ENCODE peak calls at places on chromosomes 5 and 9, in five cellular contexts. B, V, H, I and F are unnamed samples.
A peak's percentile ranks its signal among the peaks of the same experiment; 100 is the strongest.

GRCh38 chr9:87551692-87552303 is 54.1 kb downstream of the DAPK1 start:
- DNase-seq in B (no peak), V (no peak), H (no peak), I (no peak), F (no peak)

GRCh38 chr5:98768160-98769005 is 5.1 kb upstream of the RGMB start:
- DNase-seq in B (no peak), V (peak; percentile 60), H (peak; percentile 73), I (peak; percentile 37), F (peak; percentile 35)

GRCh38 chr5:37567566-37567965 is 188.4 kb downstream of the WDR70 start:
- DNase-seq in B (no peak), V (no peak), H (no peak), I (no peak), F (no peak)

GRCh38 chr5:61349935-61350334 is 17.9 kb downstream of the ZSWIM6 start:
- DNase-seq in B (no peak), V (no peak), H (no peak), I (no peak), F (no peak)

GRCh38 chr5:43274435-43275114 is 38.6 kb downstream of the HMGCS1 start:
- DNase-seq in B (no peak), V (no peak), H (no peak), I (peak; percentile 33), F (no peak)

GRCh38 chr9:112447283-112447761 is 39.3 kb upstream of the KIAA1958 start:
- DNase-seq in B (no peak), V (no peak), H (peak; percentile 68), I (no peak), F (no peak)

GRCh38 chr5:33675958-33676464 is 215.8 kb downstream of the ADAMTS12 start:
- DNase-seq in B (no peak), V (no peak), H (no peak), I (no peak), F (no peak)

GRCh38 chr9:72636621-72637020 is 115.2 kb downstream of the TMC1 start:
- DNase-seq in B (no peak), V (no peak), H (no peak), I (no peak), F (no peak)

GRCh38 chr9:109014267-109015025 is 1.1 kb upstream of the CTNNAL1 start:
- DNase-seq in B (no peak), V (no peak), H (peak; percentile 78), I (no peak), F (peak; percentile 76)

GRCh38 chr5:91632871-91633270 is 249.8 kb upstream of the ARRDC3 start:
- DNase-seq in B (no peak), V (no peak), H (no peak), I (no peak), F (no peak)

GRCh38 chr5:58071566-58071965 is 388.3 kb downstream of the PLK2 start:
- DNase-seq in B (no peak), V (no peak), H (no peak), I (no peak), F (no peak)

GRCh38 chr5:37575541-37576489 is 196.7 kb downstream of the WDR70 start:
- DNase-seq in B (no peak), V (no peak), H (no peak), I (no peak), F (no peak)

GRCh38 chr9:89408628-89409101 is 89.2 kb downstream of the SEMA4D start:
- DNase-seq in B (no peak), V (peak; percentile 88), H (no peak), I (no peak), F (no peak)

GRCh38 chr5:76688836-76689235 is 27.1 kb upstream of the F2R start:
- DNase-seq in B (no peak), V (no peak), H (peak; percentile 53), I (no peak), F (no peak)

GRCh38 chr9:69331444-69331843 is 6.4 kb downstream of the ENTREP1 start:
- DNase-seq in B (no peak), V (no peak), H (no peak), I (no peak), F (no peak)

GRCh38 chr5:159581502-159582249 is 251.4 kb upstream of the IL12B start:
- DNase-seq in B (no peak), V (no peak), H (peak; percentile 45), I (no peak), F (no peak)

GRCh38 chr9:133861692-133862091 is 123.5 kb upstream of the SARDH start:
- DNase-seq in B (no peak), V (no peak), H (no peak), I (no peak), F (no peak)

GRCh38 chr9:121299467-121300282 is 31.7 kb downstream of the GSN start:
- DNase-seq in B (peak; percentile 68), V (peak; percentile 79), H (no peak), I (peak; percentile 57), F (peak; percentile 67)

GRCh38 chr5:2007906-2008437 is 125.2 kb upstream of the IRX4 start:
- DNase-seq in B (peak; percentile 89), V (no peak), H (no peak), I (no peak), F (peak; percentile 37)

GRCh38 chr9:33750307-33750838 is 45.0 kb upstream of the PRSS3 start:
- DNase-seq in B (no peak), V (peak; percentile 65), H (peak; percentile 15), I (peak; percentile 41), F (no peak)

GRCh38 chr5:130386155-130386554 is 481.9 kb downstream of the CHSY3 start:
- DNase-seq in B (no peak), V (no peak), H (no peak), I (no peak), F (no peak)

GRCh38 chr9:91044354-91044753 is 242.7 kb downstream of the SYK start:
- DNase-seq in B (no peak), V (no peak), H (no peak), I (no peak), F (no peak)

GRCh38 chr5:3596261-3596825 is 711 bp downstream of the IRX1 start:
- DNase-seq in B (no peak), V (peak; percentile 29), H (no peak), I (no peak), F (no peak)

GRCh38 chr5:138752341-138752950 is 779 bp upstream of the CTNNA1 start:
- DNase-seq in B (peak; percentile 28), V (peak; percentile 52), H (no peak), I (no peak), F (no peak)

GRCh38 chr5:96997265-96997859 is 61.5 kb downstream of the LNPEP start:
- DNase-seq in B (no peak), V (no peak), H (peak; percentile 63), I (no peak), F (no peak)

GRCh38 chr5:95880081-95880926 is 57.8 kb upstream of the GLRX start:
- DNase-seq in B (no peak), V (no peak), H (no peak), I (no peak), F (no peak)

GRCh38 chr5:95878417-95879323 is 56.1 kb upstream of the GLRX start:
- DNase-seq in B (no peak), V (no peak), H (no peak), I (no peak), F (no peak)

GRCh38 chr5:95876782-95877181 is 54.3 kb upstream of the GLRX start:
- DNase-seq in B (no peak), V (no peak), H (no peak), I (no peak), F (no peak)

GRCh38 chr5:95881833-95882232 is 59.3 kb upstream of the GLRX start:
- DNase-seq in B (no peak), V (no peak), H (no peak), I (no peak), F (no peak)

DNA sequence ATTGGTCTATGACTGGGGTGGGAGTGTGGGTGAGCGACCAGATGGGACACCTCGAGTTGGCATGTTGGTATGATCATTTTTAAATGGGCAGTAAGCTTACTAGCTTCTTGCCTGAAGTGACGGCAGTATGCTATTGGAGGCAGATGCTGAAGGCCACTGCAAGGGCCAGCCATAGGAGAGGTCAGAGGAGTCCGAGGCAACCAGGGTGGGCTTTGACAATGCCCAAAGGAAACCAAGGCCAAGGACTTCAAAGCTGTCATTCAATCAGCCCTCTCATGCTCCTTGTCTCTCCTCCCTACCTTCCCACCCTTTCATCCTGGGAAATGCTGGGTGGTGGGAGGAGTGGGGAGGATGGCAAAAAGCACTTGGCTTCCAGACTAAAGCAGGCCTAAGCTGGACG is 57.1 kb upstream of the GLRX start:
- DNase-seq in B (no peak), V (no peak), H (no peak), I (no peak), F (no peak)
- H3K27ac ChIP-seq in B (no peak overlapping the region), V (no peak overlapping the region), H (peak overlapping the region; percentile 80), I (no peak overlapping the region), F (no peak overlapping the region)

GRCh38 chr9:98590115-98590514 is 118.6 kb downstream of the GABBR2 start:
- DNase-seq in B (no peak), V (no peak), H (no peak), I (no peak), F (no peak)

GRCh38 chr9:98594551-98595160 is 114.1 kb downstream of the GABBR2 start:
- DNase-seq in B (no peak), V (no peak), H (no peak), I (no peak), F (no peak)

GRCh38 chr9:98596486-98596885 is 112.2 kb downstream of the GABBR2 start:
- DNase-seq in B (no peak), V (no peak), H (no peak), I (no peak), F (no peak)

GRCh38 chr9:98593354-98594253 is 115.1 kb downstream of the GABBR2 start:
- DNase-seq in B (no peak), V (no peak), H (no peak), I (no peak), F (no peak)

GRCh38 chr9:98591696-98592095 is 117.0 kb downstream of the GABBR2 start:
- DNase-seq in B (no peak), V (no peak), H (no peak), I (no peak), F (no peak)
- H3K4me1 ChIP-seq in B (no peaks in the 10 kb centered on the region), V (no peaks in the 10 kb centered on the region), H (peaks cover 12% of the 10 kb centered on the region), I (no peaks in the 10 kb centered on the region), F (no peaks in the 10 kb centered on the region)

GRCh38 chr9:126149661-126150060 is 177.0 kb upstream of the MVB12B start:
- DNase-seq in B (no peak), V (no peak), H (no peak), I (peak; percentile 1), F (no peak)

GRCh38 chr9:126150411-126151030 is 176.1 kb upstream of the MVB12B start:
- DNase-seq in B (no peak), V (no peak), H (no peak), I (peak; percentile 2), F (no peak)

GRCh38 chr9:126148523-126148870 is 178.1 kb upstream of the MVB12B start:
- DNase-seq in B (no peak), V (no peak), H (no peak), I (peak; percentile 7), F (no peak)

GRCh38 chr9:126147620-126148522 is 178.8 kb upstream of the MVB12B start:
- DNase-seq in B (no peak), V (no peak), H (no peak), I (peak; percentile 8), F (no peak)

DNA sequence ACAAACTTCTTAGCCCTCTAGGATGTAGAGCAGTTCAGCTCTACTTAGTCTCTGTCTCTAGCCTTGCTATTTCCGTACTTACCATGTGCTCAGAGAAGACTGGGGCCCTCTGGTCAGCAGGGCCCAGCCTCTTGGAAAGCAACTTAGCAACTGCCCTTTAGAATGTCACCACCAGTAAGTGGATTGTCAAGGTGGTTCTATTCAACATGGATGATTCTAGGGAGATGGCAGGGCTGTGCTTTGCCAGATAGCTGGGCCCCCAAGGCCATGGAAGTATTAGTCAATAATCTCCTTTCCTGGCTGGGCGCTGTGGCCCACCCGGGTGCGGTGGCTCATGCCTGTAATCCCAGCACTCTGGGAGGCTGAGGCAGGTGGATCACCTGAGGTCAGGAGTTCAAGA is 177.6 kb upstream of the MVB12B start:
- DNase-seq in B (no peak), V (no peak), H (no peak), I (peak; percentile 5), F (no peak)
- TF ChIP-seq POLR2A in B (no peak), V (no peak), H (no peak), I (no peak), F (no peak)

GRCh38 chr9:124343533-124344290 is 71.5 kb downstream of the PSMB7 start:
- DNase-seq in B (no peak), V (no peak), H (no peak), I (no peak), F (no peak)
- H3K27ac ChIP-seq in B (peak overlapping the region; percentile 79), V (no peak overlapping the region), H (peak overlapping the region; percentile 90), I (peak overlapping the region; percentile 29), F (peak overlapping the region; percentile 12)